ENCODE peak calls at places on chromosomes 1 and 21, in six cellular contexts. One of them, this sample, is unnamed.
A peak's percentile ranks its signal among the peaks of the same experiment; 100 is the strongest.

GRCh38 chr1:79791488-79792211 is 785.1 kb upstream of the ADGRL4 start:
- DNase-seq in choroid plexus epithelial cell: peak; percentile 1
- DNase-seq in adrenal gland: no peak
- DNase-seq in HFF-Myc: no peak
- DNase-seq in transverse colon: no peak
- DNase-seq in DND-41: no peak
- DNase-seq in this sample: no peak

GRCh38 chr1:18725231-18725895 is 94.7 kb downstream of the PAX7 start:
- DNase-seq in choroid plexus epithelial cell: no peak
- DNase-seq in adrenal gland: no peak
- DNase-seq in HFF-Myc: no peak
- DNase-seq in transverse colon: no peak
- DNase-seq in DND-41: no peak
- DNase-seq in this sample: no peak

GRCh38 chr21:38486221-38486620 is 12.1 kb downstream of the ERG start:
- DNase-seq in choroid plexus epithelial cell: peak; percentile 80
- DNase-seq in adrenal gland: no peak
- DNase-seq in HFF-Myc: no peak
- DNase-seq in transverse colon: no peak
- DNase-seq in DND-41: no peak
- DNase-seq in this sample: peak; percentile 97

GRCh38 chr1:199778324-199778955 is 249.1 kb upstream of the NR5A2 start:
- DNase-seq in choroid plexus epithelial cell: no peak
- DNase-seq in adrenal gland: no peak
- DNase-seq in HFF-Myc: no peak
- DNase-seq in transverse colon: peak; percentile 8
- DNase-seq in DND-41: no peak
- DNase-seq in this sample: no peak

GRCh38 chr1:161066694-161067093 is 3.0 kb downstream of the ARHGAP30 start:
- DNase-seq in choroid plexus epithelial cell: no peak
- DNase-seq in adrenal gland: no peak
- DNase-seq in HFF-Myc: no peak
- DNase-seq in transverse colon: no peak
- DNase-seq in DND-41: no peak
- DNase-seq in this sample: no peak

GRCh38 chr1:2986549-2987305 is 34.5 kb upstream of the ACTRT2 start:
- DNase-seq in choroid plexus epithelial cell: no peak
- DNase-seq in adrenal gland: peak; percentile 1
- DNase-seq in HFF-Myc: no peak
- DNase-seq in transverse colon: no peak
- DNase-seq in DND-41: no peak
- DNase-seq in this sample: no peak

GRCh38 chr1:151714820-151715725 is 1.5 kb downstream of the CELF3 start:
- DNase-seq in choroid plexus epithelial cell: no peak
- DNase-seq in adrenal gland: no peak
- DNase-seq in HFF-Myc: no peak
- DNase-seq in transverse colon: no peak
- DNase-seq in DND-41: no peak
- DNase-seq in this sample: no peak

GRCh38 chr21:32030146-32030652 is 157.4 kb downstream of the HUNK start:
- DNase-seq in choroid plexus epithelial cell: no peak
- DNase-seq in adrenal gland: no peak
- DNase-seq in HFF-Myc: no peak
- DNase-seq in transverse colon: no peak
- DNase-seq in DND-41: no peak
- DNase-seq in this sample: no peak

GRCh38 chr1:219362702-219363101 is 189.0 kb downstream of the LYPLAL1 start:
- DNase-seq in choroid plexus epithelial cell: no peak
- DNase-seq in adrenal gland: no peak
- DNase-seq in HFF-Myc: no peak
- DNase-seq in transverse colon: no peak
- DNase-seq in DND-41: no peak
- DNase-seq in this sample: no peak

GRCh38 chr1:91499904-91500755 is 521 bp upstream of the CDC7 start:
- DNase-seq in choroid plexus epithelial cell: no peak
- DNase-seq in adrenal gland: no peak
- DNase-seq in HFF-Myc: no peak
- DNase-seq in transverse colon: no peak
- DNase-seq in DND-41: no peak
- DNase-seq in this sample: no peak

GRCh38 chr1:98323906-98324358 is 337.6 kb upstream of the SNX7 start:
- DNase-seq in choroid plexus epithelial cell: peak; percentile 99
- DNase-seq in adrenal gland: peak; percentile 25
- DNase-seq in HFF-Myc: peak; percentile 93
- DNase-seq in transverse colon: peak; percentile 19
- DNase-seq in DND-41: peak; percentile 85
- DNase-seq in this sample: peak; percentile 91

GRCh38 chr1:23421752-23422312 is 2.7 kb downstream of the TCEA3 start:
- DNase-seq in choroid plexus epithelial cell: peak; percentile 81
- DNase-seq in adrenal gland: peak; percentile 60
- DNase-seq in HFF-Myc: peak; percentile 77
- DNase-seq in transverse colon: peak; percentile 42
- DNase-seq in DND-41: no peak
- DNase-seq in this sample: peak; percentile 29

GRCh38 chr1:11942280-11942679 is 7.8 kb downstream of the PLOD1 start:
- DNase-seq in choroid plexus epithelial cell: no peak
- DNase-seq in adrenal gland: no peak
- DNase-seq in HFF-Myc: no peak
- DNase-seq in transverse colon: no peak
- DNase-seq in DND-41: no peak
- DNase-seq in this sample: no peak

GRCh38 chr1:115432061-115432460 is 94.0 kb upstream of the NGF start:
- DNase-seq in choroid plexus epithelial cell: peak; percentile 72
- DNase-seq in adrenal gland: peak; percentile 23
- DNase-seq in HFF-Myc: no peak
- DNase-seq in transverse colon: no peak
- DNase-seq in DND-41: no peak
- DNase-seq in this sample: peak; percentile 48

GRCh38 chr1:212980123-212980800 is 29.9 kb downstream of the VASH2 start:
- DNase-seq in choroid plexus epithelial cell: peak; percentile 50
- DNase-seq in adrenal gland: peak; percentile 66
- DNase-seq in HFF-Myc: no peak
- DNase-seq in transverse colon: no peak
- DNase-seq in DND-41: no peak
- DNase-seq in this sample: no peak

GRCh38 chr1:170162385-170163226 is 16.8 kb downstream of the NTMT2 start:
- DNase-seq in choroid plexus epithelial cell: peak; percentile 92
- DNase-seq in adrenal gland: peak; percentile 26
- DNase-seq in HFF-Myc: peak; percentile 59
- DNase-seq in transverse colon: no peak
- DNase-seq in DND-41: no peak
- DNase-seq in this sample: peak; percentile 31

GRCh38 chr1:81869286-81869685 is 68.6 kb downstream of the ADGRL2 start:
- DNase-seq in choroid plexus epithelial cell: no peak
- DNase-seq in adrenal gland: no peak
- DNase-seq in HFF-Myc: no peak
- DNase-seq in transverse colon: no peak
- DNase-seq in DND-41: no peak
- DNase-seq in this sample: no peak

GRCh38 chr1:147852706-147853225 is 49.8 kb upstream of the GJA8 start:
- DNase-seq in choroid plexus epithelial cell: no peak
- DNase-seq in adrenal gland: peak; percentile 53
- DNase-seq in HFF-Myc: no peak
- DNase-seq in transverse colon: no peak
- DNase-seq in DND-41: no peak
- DNase-seq in this sample: peak; percentile 29

GRCh38 chr1:204478166-204478899 is 16.3 kb downstream of the PIK3C2B start:
- DNase-seq in choroid plexus epithelial cell: peak; percentile 29
- DNase-seq in adrenal gland: no peak
- DNase-seq in HFF-Myc: no peak
- DNase-seq in transverse colon: no peak
- DNase-seq in DND-41: no peak
- DNase-seq in this sample: no peak

GRCh38 chr1:26234644-26235384 is 814 bp downstream of the CEP85 start:
- DNase-seq in choroid plexus epithelial cell: peak; percentile 34
- DNase-seq in adrenal gland: no peak
- DNase-seq in HFF-Myc: no peak
- DNase-seq in transverse colon: peak; percentile 20
- DNase-seq in DND-41: peak; percentile 27
- DNase-seq in this sample: peak; percentile 30

GRCh38 chr21:26425576-26425975 is 147.5 kb downstream of the CYYR1 start:
- DNase-seq in choroid plexus epithelial cell: no peak
- DNase-seq in adrenal gland: no peak
- DNase-seq in HFF-Myc: no peak
- DNase-seq in transverse colon: no peak
- DNase-seq in DND-41: no peak
- DNase-seq in this sample: peak; percentile 34

GRCh38 chr1:27099154-27099903 is 55.6 kb downstream of the SLC9A1 start:
- DNase-seq in choroid plexus epithelial cell: peak; percentile 65
- DNase-seq in adrenal gland: peak; percentile 48
- DNase-seq in HFF-Myc: no peak
- DNase-seq in transverse colon: peak; percentile 23
- DNase-seq in DND-41: peak; percentile 26
- DNase-seq in this sample: peak; percentile 66

GRCh38 chr1:50332941-50333594 is 90.2 kb downstream of the DMRTA2 start:
- DNase-seq in choroid plexus epithelial cell: peak; percentile 46
- DNase-seq in adrenal gland: peak; percentile 39
- DNase-seq in HFF-Myc: peak; percentile 9
- DNase-seq in transverse colon: peak; percentile 78
- DNase-seq in DND-41: no peak
- DNase-seq in this sample: peak; percentile 53

DNA sequence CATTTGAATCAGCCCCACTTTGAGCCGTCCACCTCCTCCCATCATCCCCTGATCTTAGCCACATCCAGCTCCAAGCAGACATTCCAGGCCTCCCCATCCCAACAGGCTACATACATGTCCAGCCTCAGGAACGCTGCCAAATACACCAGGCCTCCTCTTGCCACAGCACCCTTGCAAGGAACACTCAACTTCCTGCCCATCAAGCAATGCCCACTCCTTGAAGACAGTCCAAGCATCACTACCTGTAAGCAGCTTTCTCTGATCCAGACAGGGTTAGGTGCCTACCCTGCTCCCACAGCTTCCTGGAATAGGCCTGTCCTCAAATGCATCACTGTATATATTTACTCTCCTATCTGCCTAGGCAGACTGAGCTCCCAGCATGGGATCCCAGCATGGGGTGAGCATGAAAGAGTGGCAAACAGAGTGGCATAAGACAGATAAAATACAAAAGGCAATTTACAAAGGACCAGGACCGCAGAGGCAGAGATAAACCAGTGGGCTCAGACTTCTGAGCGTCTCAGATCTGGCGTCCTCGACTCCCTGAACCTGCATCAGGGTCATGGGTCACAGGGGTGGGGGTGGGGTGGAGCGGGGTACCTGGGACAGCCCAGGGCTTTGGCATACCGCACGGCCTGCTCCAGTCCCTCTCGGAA is 816 bp downstream of the HYI start:
- DNase-seq in choroid plexus epithelial cell: peak; percentile 59
- DNase-seq in adrenal gland: no peak
- DNase-seq in HFF-Myc: no peak
- DNase-seq in transverse colon: no peak
- DNase-seq in DND-41: peak; percentile 22
- DNase-seq in this sample: peak; percentile 57
- H3K4me3 ChIP-seq in choroid plexus epithelial cell: peak overlapping the region; percentile 62
- H3K4me3 ChIP-seq in adrenal gland: peak overlapping the region; percentile 27
- H3K4me3 ChIP-seq in HFF-Myc: peak overlapping the region; percentile 45
- H3K4me3 ChIP-seq in transverse colon: peak overlapping the region; percentile 67
- H3K4me3 ChIP-seq in DND-41: peak overlapping the region; percentile 58
- H3K4me3 ChIP-seq in this sample: peak overlapping the region; percentile 49

GRCh38 chr1:33459766-33460543 is 12.5 kb upstream of the ZSCAN20 start:
- DNase-seq in choroid plexus epithelial cell: peak; percentile 68
- DNase-seq in adrenal gland: no peak
- DNase-seq in HFF-Myc: no peak
- DNase-seq in transverse colon: no peak
- DNase-seq in DND-41: no peak
- DNase-seq in this sample: peak; percentile 81
- TF ChIP-seq CTCF in choroid plexus epithelial cell: no peak
- TF ChIP-seq CTCF in adrenal gland: no peak
- TF ChIP-seq CTCF in HFF-Myc: no peak
- TF ChIP-seq CTCF in transverse colon: no peak
- TF ChIP-seq CTCF in DND-41: no peak
- TF ChIP-seq CTCF in this sample: no peak

GRCh38 chr21:45590726-45591618 is 48.7 kb upstream of the SLC19A1 start:
- DNase-seq in choroid plexus epithelial cell: no peak
- DNase-seq in adrenal gland: no peak
- DNase-seq in HFF-Myc: no peak
- DNase-seq in transverse colon: peak; percentile 18
- DNase-seq in DND-41: no peak
- DNase-seq in this sample: no peak

GRCh38 chr21:45589686-45590245 is 47.5 kb upstream of the SLC19A1 start:
- DNase-seq in choroid plexus epithelial cell: no peak
- DNase-seq in adrenal gland: no peak
- DNase-seq in HFF-Myc: no peak
- DNase-seq in transverse colon: no peak
- DNase-seq in DND-41: no peak
- DNase-seq in this sample: no peak

GRCh38 chr21:45588861-45589491 is 46.7 kb upstream of the SLC19A1 start:
- DNase-seq in choroid plexus epithelial cell: no peak
- DNase-seq in adrenal gland: no peak
- DNase-seq in HFF-Myc: no peak
- DNase-seq in transverse colon: no peak
- DNase-seq in DND-41: no peak
- DNase-seq in this sample: no peak

GRCh38 chr21:45591619-45592207 is 49.5 kb upstream of the SLC19A1 start:
- DNase-seq in choroid plexus epithelial cell: no peak
- DNase-seq in adrenal gland: no peak
- DNase-seq in HFF-Myc: no peak
- DNase-seq in transverse colon: no peak
- DNase-seq in DND-41: no peak
- DNase-seq in this sample: no peak

DNA sequence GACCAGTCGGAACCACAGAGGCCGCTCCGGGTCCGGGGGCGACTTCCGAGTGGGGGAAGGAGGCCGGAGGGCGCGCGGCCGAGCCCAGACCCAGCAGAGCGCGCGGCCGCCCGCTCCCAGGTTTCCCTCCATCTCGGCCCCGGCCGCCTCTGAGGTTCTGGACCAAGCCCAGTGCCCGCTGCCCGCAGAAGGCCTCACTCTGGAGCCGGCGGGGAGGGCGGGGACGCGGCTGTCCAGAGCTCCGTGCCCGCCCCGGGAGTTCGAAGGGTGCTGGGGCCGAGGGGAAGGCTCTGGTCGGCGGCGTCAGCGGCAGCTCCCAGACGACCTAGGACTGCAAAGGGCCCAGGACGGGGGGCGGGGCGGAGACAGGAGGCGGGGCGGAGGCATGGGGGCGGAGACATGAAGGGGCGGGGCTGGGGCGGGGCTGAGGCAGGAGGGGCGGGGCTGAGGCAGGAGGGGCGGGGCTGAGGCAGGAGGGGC is 48.0 kb upstream of the SLC19A1 start:
- DNase-seq in choroid plexus epithelial cell: peak; percentile 69
- DNase-seq in adrenal gland: peak; percentile 73
- DNase-seq in HFF-Myc: no peak
- DNase-seq in transverse colon: peak; percentile 59
- DNase-seq in DND-41: no peak
- DNase-seq in this sample: peak; percentile 35
- H3K4me3 ChIP-seq in choroid plexus epithelial cell: peak overlapping the region; percentile 61
- H3K4me3 ChIP-seq in adrenal gland: peak overlapping the region; percentile 19
- H3K4me3 ChIP-seq in HFF-Myc: peak overlapping the region; percentile 34
- H3K4me3 ChIP-seq in transverse colon: peak overlapping the region; percentile 51
- H3K4me3 ChIP-seq in DND-41: no peak overlapping the region
- H3K4me3 ChIP-seq in this sample: no peak overlapping the region

DNA sequence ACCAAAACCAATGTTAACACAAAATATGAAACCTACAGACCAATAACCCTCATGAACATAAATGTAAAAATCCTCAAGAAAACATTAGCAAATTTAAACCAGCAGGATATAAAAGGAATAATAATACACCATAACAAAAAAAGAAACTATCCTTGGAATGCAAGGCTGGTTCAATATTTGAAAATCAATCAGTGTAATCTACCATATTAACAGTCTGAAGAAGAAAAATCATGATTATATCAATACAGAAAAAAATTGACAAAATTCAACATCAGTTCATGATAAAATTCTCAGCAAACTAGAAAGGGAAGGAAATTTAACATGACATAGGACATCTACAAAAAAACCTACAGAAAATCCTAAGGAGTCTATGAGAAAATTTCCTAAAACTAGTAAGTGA is 19.8 kb downstream of the PRMT2 start:
- DNase-seq in choroid plexus epithelial cell: no peak
- DNase-seq in adrenal gland: no peak
- DNase-seq in HFF-Myc: no peak
- DNase-seq in transverse colon: no peak
- DNase-seq in DND-41: no peak
- DNase-seq in this sample: no peak
- TF ChIP-seq CTCF in choroid plexus epithelial cell: no peak
- TF ChIP-seq CTCF in adrenal gland: no peak
- TF ChIP-seq CTCF in HFF-Myc: no peak
- TF ChIP-seq CTCF in transverse colon: no peak
- TF ChIP-seq CTCF in DND-41: no peak
- TF ChIP-seq CTCF in this sample: no peak